ENCODE peak calls at places on chromosomes 2 and 18, in four cellular contexts. B is OCI-LY7, T is PC-3, M is H1. L is an unnamed sample. For H3K9me3, the result is how much of the 10 kb centered on the place peaks cover.

GRCh38 chr18:9683418-9684396 is 24.4 kb upstream of the RAB31 start:
- DNase-seq in B (no peak), T (peak), M (no peak), L (no peak)

GRCh38 chr2:83528746-83529145 is 930.3 kb downstream of the SUCLG1 start:
- DNase-seq in B (no peak), T (no peak), M (no peak), L (no peak)

GRCh38 chr18:34121157-34121807 is 103.4 kb downstream of the NOL4 start:
- DNase-seq in B (no peak), T (peak), M (no peak), L (peak)

GRCh38 chr18:35861367-35862114 is 110.9 kb upstream of the RMP24 start:
- DNase-seq in B (no peak), T (no peak), M (peak), L (no peak)

GRCh38 chr18:63542069-63542468 is at the start of gene SERPINB12:
- DNase-seq in B (no peak), T (no peak), M (no peak), L (no peak)

GRCh38 chr2:172999641-173000387 is 75.8 kb upstream of the MAP3K20 start:
- DNase-seq in B (no peak), T (no peak), M (no peak), L (no peak)

GRCh38 chr2:44246436-44246835 is 28.8 kb upstream of the SLC3A1 start:
- DNase-seq in B (no peak), T (no peak), M (no peak), L (peak)

GRCh38 chr18:76766429-76766828 is 55.9 kb upstream of the ZNF236 start:
- DNase-seq in B (no peak), T (no peak), M (no peak), L (peak)

GRCh38 chr2:238127165-238128060 is 11.1 kb upstream of the KLHL30 start:
- DNase-seq in B (no peak), T (no peak), M (no peak), L (peak)

GRCh38 chr2:226978300-226978699 is 142.4 kb downstream of the RHBDD1 start:
- DNase-seq in B (no peak), T (no peak), M (no peak), L (no peak)

GRCh38 chr2:11697103-11697871 is 27.3 kb upstream of the NTSR2 start:
- DNase-seq in B (no peak), T (peak), M (no peak), L (peak)
- H3K4me2 ChIP-seq in B (no peak), T (peak), M (no peak), L (peak)

DNA sequence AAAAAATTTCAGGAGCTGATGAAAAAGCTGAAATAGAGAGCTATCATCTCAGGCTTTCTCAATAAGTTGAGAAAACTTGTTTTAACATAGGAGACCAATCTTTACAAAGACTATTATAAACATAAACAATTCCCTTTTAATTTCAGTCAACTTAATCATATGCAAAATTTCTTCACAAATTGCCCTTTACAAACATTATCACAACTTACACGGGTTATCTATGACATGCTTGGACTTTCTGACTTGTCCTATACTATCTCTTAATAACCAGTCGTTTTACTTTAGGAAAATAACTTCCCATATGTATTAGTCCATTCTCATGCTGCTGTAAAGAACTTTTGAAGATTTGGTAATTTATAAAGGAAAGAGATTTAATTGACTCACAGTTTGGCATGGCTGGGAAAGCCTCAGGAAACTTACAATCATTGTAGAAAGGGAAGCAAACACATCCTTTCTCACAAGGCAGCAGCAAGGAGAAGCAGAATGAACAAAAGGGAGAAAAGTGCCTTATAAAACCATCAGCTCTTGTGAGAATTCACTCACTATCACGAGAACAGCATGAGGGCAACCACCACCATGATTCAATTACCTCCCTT is 1583.7 kb upstream of the CELF4 start:
- DNase-seq in B (peak), T (no peak), M (no peak), L (no peak)
- H3K9me3 ChIP-seq in B (under half), T (under half), M (under half), L (under half)

DNA sequence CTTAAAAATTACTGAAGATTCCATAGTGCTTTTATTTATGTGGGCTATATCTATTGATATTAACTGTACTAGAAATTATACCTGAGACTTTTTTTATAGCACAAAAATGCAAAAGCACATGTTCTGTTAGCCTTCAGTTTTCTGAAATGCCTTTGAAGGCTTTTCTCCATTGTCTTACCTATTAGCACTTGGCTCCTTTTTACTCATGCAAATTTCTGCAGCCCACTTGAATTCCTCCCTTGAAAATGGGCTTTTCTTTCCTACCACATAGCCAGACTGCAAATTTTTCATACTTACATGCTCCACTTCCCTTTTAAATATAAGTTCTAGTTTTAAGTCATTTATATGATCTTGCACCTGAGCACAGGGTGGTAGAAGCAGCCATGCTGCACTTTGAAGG is 453.0 kb upstream of the TRIB2 start:
- DNase-seq in B (no peak), T (no peak), M (no peak), L (no peak)
- H3K4me2 ChIP-seq in B (no peak), T (no peak), M (peak), L (no peak)

GRCh38 chr2:144334551-144334950 is 185.4 kb downstream of the ZEB2 start:
- DNase-seq in B (no peak), T (no peak), M (no peak), L (no peak)
- H3K9me3 ChIP-seq in B (under half), T (under half), M (under half), L (under half)

GRCh38 chr2:96259497-96259921 is 6.3 kb downstream of the TMEM127 start:
- DNase-seq in B (no peak), T (no peak), M (no peak), L (no peak)
- H3K4me2 ChIP-seq in B (no peak), T (no peak), M (no peak), L (no peak)